ENCODE peak calls at places on chromosome 2, in six cellular contexts. One of them, this sample, is unnamed.

GRCh38 chr2:177413703-177414102 is 21.1 kb downstream of the AGPS start:
- DNase-seq in K562: no peak
- DNase-seq in cardiac fibroblast: no peak
- DNase-seq in kidney: no peak
- DNase-seq in heart left ventricle: no peak
- DNase-seq in cardiac muscle cell: no peak
- DNase-seq in this sample: no peak

GRCh38 chr2:162890690-162891311 is 52.2 kb upstream of the KCNH7 start:
- DNase-seq in K562: peak
- DNase-seq in cardiac fibroblast: peak
- DNase-seq in kidney: no peak
- DNase-seq in heart left ventricle: no peak
- DNase-seq in cardiac muscle cell: peak
- DNase-seq in this sample: peak

GRCh38 chr2:235504459-235505200 is 10.8 kb downstream of the AGAP1 start:
- DNase-seq in K562: no peak
- DNase-seq in cardiac fibroblast: no peak
- DNase-seq in kidney: no peak
- DNase-seq in heart left ventricle: no peak
- DNase-seq in cardiac muscle cell: no peak
- DNase-seq in this sample: no peak

GRCh38 chr2:204258900-204259299 is 286.4 kb upstream of the PARD3B start:
- DNase-seq in K562: no peak
- DNase-seq in cardiac fibroblast: no peak
- DNase-seq in kidney: no peak
- DNase-seq in heart left ventricle: no peak
- DNase-seq in cardiac muscle cell: no peak
- DNase-seq in this sample: no peak

GRCh38 chr2:176192351-176192750 is 3.9 kb downstream of the HOXD1 start:
- DNase-seq in K562: no peak
- DNase-seq in cardiac fibroblast: no peak
- DNase-seq in kidney: no peak
- DNase-seq in heart left ventricle: no peak
- DNase-seq in cardiac muscle cell: no peak
- DNase-seq in this sample: no peak

GRCh38 chr2:162197095-162197825 is 45.2 kb upstream of the GCG start:
- DNase-seq in K562: no peak
- DNase-seq in cardiac fibroblast: peak
- DNase-seq in kidney: no peak
- DNase-seq in heart left ventricle: no peak
- DNase-seq in cardiac muscle cell: peak
- DNase-seq in this sample: peak

GRCh38 chr2:233438573-233439147 is 84.4 kb downstream of the DGKD start:
- DNase-seq in K562: no peak
- DNase-seq in cardiac fibroblast: no peak
- DNase-seq in kidney: no peak
- DNase-seq in heart left ventricle: no peak
- DNase-seq in cardiac muscle cell: no peak
- DNase-seq in this sample: no peak

GRCh38 chr2:28821295-28821958 is 10.8 kb downstream of the SPDYA start:
- DNase-seq in K562: peak
- DNase-seq in cardiac fibroblast: peak
- DNase-seq in kidney: no peak
- DNase-seq in heart left ventricle: peak
- DNase-seq in cardiac muscle cell: peak
- DNase-seq in this sample: peak

GRCh38 chr2:5981241-5982055 is 289.3 kb downstream of the SOX11 start:
- DNase-seq in K562: no peak
- DNase-seq in cardiac fibroblast: no peak
- DNase-seq in kidney: peak
- DNase-seq in heart left ventricle: no peak
- DNase-seq in cardiac muscle cell: no peak
- DNase-seq in this sample: no peak

GRCh38 chr2:127081826-127082633 is 24.9 kb downstream of the BIN1 start:
- DNase-seq in K562: peak
- DNase-seq in cardiac fibroblast: no peak
- DNase-seq in kidney: no peak
- DNase-seq in heart left ventricle: no peak
- DNase-seq in cardiac muscle cell: peak
- DNase-seq in this sample: no peak

GRCh38 chr2:190717764-190718651 is 69.1 kb downstream of the NAB1 start:
- DNase-seq in K562: no peak
- DNase-seq in cardiac fibroblast: peak
- DNase-seq in kidney: no peak
- DNase-seq in heart left ventricle: no peak
- DNase-seq in cardiac muscle cell: no peak
- DNase-seq in this sample: no peak

GRCh38 chr2:14297340-14297739 is 335.2 kb upstream of the LRATD1 start:
- DNase-seq in K562: no peak
- DNase-seq in cardiac fibroblast: no peak
- DNase-seq in kidney: no peak
- DNase-seq in heart left ventricle: no peak
- DNase-seq in cardiac muscle cell: no peak
- DNase-seq in this sample: no peak

GRCh38 chr2:217491271-217491670 is 511.5 kb downstream of the TNS1 start:
- DNase-seq in K562: no peak
- DNase-seq in cardiac fibroblast: no peak
- DNase-seq in kidney: no peak
- DNase-seq in heart left ventricle: no peak
- DNase-seq in cardiac muscle cell: peak
- DNase-seq in this sample: no peak

GRCh38 chr2:233829193-233830110 is 24.9 kb downstream of the HJURP start:
- DNase-seq in K562: no peak
- DNase-seq in cardiac fibroblast: no peak
- DNase-seq in kidney: no peak
- DNase-seq in heart left ventricle: no peak
- DNase-seq in cardiac muscle cell: no peak
- DNase-seq in this sample: no peak

DNA sequence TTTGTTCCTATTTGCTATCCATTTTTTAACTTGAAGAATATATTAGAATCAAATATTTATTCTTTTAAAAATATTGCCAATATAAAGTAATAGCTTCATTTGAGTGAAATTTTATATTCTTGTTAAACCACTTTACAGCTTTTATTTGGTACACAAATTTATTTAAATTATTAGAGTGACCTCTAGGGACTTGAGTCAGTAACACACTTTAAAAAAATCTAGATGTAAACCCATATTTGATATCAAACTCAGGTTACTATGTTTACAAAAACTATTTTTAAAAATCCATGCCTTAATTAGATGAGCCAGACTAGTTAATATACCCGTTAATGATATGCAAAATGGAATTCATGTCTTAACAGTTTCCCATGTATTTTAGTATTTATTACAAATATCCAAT is 134.6 kb downstream of the MAP4K4 start:
- DNase-seq in K562: no peak
- DNase-seq in cardiac fibroblast: no peak
- DNase-seq in kidney: no peak
- DNase-seq in heart left ventricle: no peak
- DNase-seq in cardiac muscle cell: no peak
- DNase-seq in this sample: no peak
- TF ChIP-seq CTCF in K562: no peak
- TF ChIP-seq CTCF in cardiac fibroblast: no peak
- TF ChIP-seq CTCF in kidney: no peak
- TF ChIP-seq CTCF in heart left ventricle: peak
- TF ChIP-seq CTCF in cardiac muscle cell: peak
- TF ChIP-seq CTCF in this sample: peak

GRCh38 chr2:148162860-148163259 is 142.0 kb downstream of the MBD5 start:
- DNase-seq in K562: peak
- DNase-seq in cardiac fibroblast: no peak
- DNase-seq in kidney: no peak
- DNase-seq in heart left ventricle: no peak
- DNase-seq in cardiac muscle cell: no peak
- DNase-seq in this sample: no peak

GRCh38 chr2:148167241-148167766 is 146.4 kb downstream of the MBD5 start:
- DNase-seq in K562: no peak
- DNase-seq in cardiac fibroblast: no peak
- DNase-seq in kidney: no peak
- DNase-seq in heart left ventricle: no peak
- DNase-seq in cardiac muscle cell: no peak
- DNase-seq in this sample: no peak

GRCh38 chr2:148165975-148166374 is 145.1 kb downstream of the MBD5 start:
- DNase-seq in K562: no peak
- DNase-seq in cardiac fibroblast: no peak
- DNase-seq in kidney: no peak
- DNase-seq in heart left ventricle: no peak
- DNase-seq in cardiac muscle cell: no peak
- DNase-seq in this sample: no peak

GRCh38 chr2:148172131-148172753 is 151.4 kb downstream of the MBD5 start:
- DNase-seq in K562: no peak
- DNase-seq in cardiac fibroblast: no peak
- DNase-seq in kidney: peak
- DNase-seq in heart left ventricle: no peak
- DNase-seq in cardiac muscle cell: no peak
- DNase-seq in this sample: no peak

GRCh38 chr2:148167855-148168254 is 147.0 kb downstream of the MBD5 start:
- DNase-seq in K562: peak
- DNase-seq in cardiac fibroblast: peak
- DNase-seq in kidney: no peak
- DNase-seq in heart left ventricle: no peak
- DNase-seq in cardiac muscle cell: no peak
- DNase-seq in this sample: no peak
- TF ChIP-seq CTCF in K562: no peak
- TF ChIP-seq CTCF in cardiac fibroblast: no peak
- TF ChIP-seq CTCF in kidney: no peak
- TF ChIP-seq CTCF in heart left ventricle: no peak
- TF ChIP-seq CTCF in cardiac muscle cell: no peak
- TF ChIP-seq CTCF in this sample: no peak

DNA sequence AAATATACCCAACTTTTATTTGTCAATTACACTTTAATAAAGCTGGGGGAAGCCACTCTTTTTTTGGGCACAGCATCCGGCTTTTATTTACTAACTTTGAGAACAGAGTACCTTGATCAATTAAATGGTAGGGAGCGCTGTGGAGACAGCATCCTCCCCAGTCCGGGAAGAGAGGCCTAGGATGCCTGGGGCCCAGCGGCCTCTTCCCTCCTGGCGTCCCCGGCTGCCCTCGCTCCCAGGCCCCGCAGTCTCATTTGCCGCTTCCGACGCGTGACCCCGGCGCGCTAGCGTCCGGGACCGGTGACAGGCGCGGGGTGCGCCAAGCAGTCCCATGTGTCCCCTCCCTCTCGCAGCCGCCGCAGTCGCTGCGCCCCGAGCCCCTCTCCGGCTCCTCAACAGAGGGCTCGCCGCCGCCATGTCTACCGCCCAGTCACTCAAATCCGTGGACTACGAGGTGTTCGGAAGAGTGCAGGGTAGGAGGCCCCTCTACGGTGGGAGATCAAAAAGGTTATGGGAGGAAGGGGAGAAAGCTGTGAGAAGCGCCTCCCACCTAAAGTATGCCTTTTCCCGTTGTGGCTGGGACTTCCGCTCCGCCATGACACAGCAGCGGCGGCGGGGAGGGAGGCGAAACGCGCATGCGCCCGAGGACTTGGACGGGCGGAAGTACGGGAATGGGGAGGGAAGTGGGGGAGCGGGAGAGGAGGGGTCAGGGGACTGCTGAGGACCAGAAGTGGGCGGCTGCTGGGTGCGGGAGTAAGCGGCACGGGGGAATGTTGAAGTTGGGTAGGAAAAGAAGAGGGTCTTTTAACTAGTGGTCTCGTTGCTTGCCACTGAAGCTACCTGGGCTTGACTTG is at the start of gene ACYP2:
- DNase-seq in K562: peak
- DNase-seq in cardiac fibroblast: peak
- DNase-seq in kidney: peak
- DNase-seq in heart left ventricle: peak
- DNase-seq in cardiac muscle cell: peak
- DNase-seq in this sample: peak
- TF ChIP-seq CTCF in K562: peak
- TF ChIP-seq CTCF in cardiac fibroblast: peak
- TF ChIP-seq CTCF in kidney: peak
- TF ChIP-seq CTCF in heart left ventricle: no peak
- TF ChIP-seq CTCF in cardiac muscle cell: peak
- TF ChIP-seq CTCF in this sample: peak

GRCh38 chr2:215311625-215312394 is at the start of gene ATIC:
- DNase-seq in K562: peak
- DNase-seq in cardiac fibroblast: peak
- DNase-seq in kidney: peak
- DNase-seq in heart left ventricle: peak
- DNase-seq in cardiac muscle cell: peak
- DNase-seq in this sample: peak
- TF ChIP-seq CTCF in K562: no peak
- TF ChIP-seq CTCF in cardiac fibroblast: no peak
- TF ChIP-seq CTCF in kidney: peak
- TF ChIP-seq CTCF in heart left ventricle: no peak
- TF ChIP-seq CTCF in cardiac muscle cell: no peak
- TF ChIP-seq CTCF in this sample: no peak

DNA sequence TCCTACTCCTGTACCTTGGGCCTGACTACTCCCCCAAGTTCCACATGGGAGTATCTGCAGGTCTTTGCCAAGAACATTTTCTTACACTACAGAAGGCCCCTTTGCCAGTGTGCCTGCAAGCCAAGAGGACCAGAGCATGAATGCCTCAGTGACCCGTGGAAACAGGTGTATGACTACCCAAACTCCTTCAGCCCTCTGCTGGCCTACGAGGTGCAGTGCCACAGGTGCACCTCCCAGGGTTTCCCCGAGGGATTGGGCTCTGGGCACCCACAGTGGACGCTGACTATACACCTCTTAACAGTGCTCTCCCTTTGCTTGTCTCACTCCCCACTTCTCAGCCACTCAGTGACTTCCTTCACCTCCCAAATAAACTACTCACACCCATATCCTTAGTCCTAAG is 91.4 kb downstream of the COL6A3 start:
- DNase-seq in K562: peak
- DNase-seq in cardiac fibroblast: no peak
- DNase-seq in kidney: no peak
- DNase-seq in heart left ventricle: no peak
- DNase-seq in cardiac muscle cell: no peak
- DNase-seq in this sample: no peak
- TF ChIP-seq CTCF in K562: peak
- TF ChIP-seq CTCF in cardiac fibroblast: peak
- TF ChIP-seq CTCF in kidney: peak
- TF ChIP-seq CTCF in heart left ventricle: peak
- TF ChIP-seq CTCF in cardiac muscle cell: peak
- TF ChIP-seq CTCF in this sample: peak

This sample was measured in AG10803.